ENCODE peak calls at places on chromosomes 7 and 10, in ten cellular contexts. M, G, I, T, U, O, C, Z, W and N are unnamed samples.

GRCh38 chr7:150370612-150371071 is 2.0 kb downstream of the REPIN1 start:
- DNase-seq in M (no peak), G (peak), I (no peak), T (no peak), U (no peak), O (peak), C (no peak), Z (no peak), W (no peak), N (no peak)

GRCh38 chr10:97333351-97333600 is 1.3 kb downstream of the FRAT2 start:
- DNase-seq in M (no peak), G (peak), I (no peak), T (no peak), U (peak), O (no peak), C (no peak), Z (no peak), W (no peak), N (no peak)

GRCh38 chr7:101238226-101239182 is 902 bp upstream of the CLDN15 start:
- DNase-seq in M (no peak), G (no peak), I (no peak), T (no peak), U (no peak), O (no peak), C (no peak), Z (no peak), W (no peak), N (no peak)

GRCh38 chr7:151377406-151377805 is 32.4 kb downstream of the WDR86 start:
- DNase-seq in M (no peak), G (no peak), I (no peak), T (no peak), U (no peak), O (no peak), C (no peak), Z (no peak), W (no peak), N (no peak)

GRCh38 chr10:77456414-77456813 is 181.2 kb downstream of the KCNMA1 start:
- DNase-seq in M (no peak), G (peak), I (no peak), T (no peak), U (no peak), O (no peak), C (no peak), Z (no peak), W (no peak), N (no peak)

GRCh38 chr10:93063217-93063976 is 2.8 kb downstream of the CYP26C1 start:
- DNase-seq in M (no peak), G (no peak), I (no peak), T (no peak), U (no peak), O (no peak), C (no peak), Z (no peak), W (no peak), N (no peak)

GRCh38 chr7:2525931-2526630 is 6.5 kb downstream of the LFNG start:
- DNase-seq in M (no peak), G (no peak), I (no peak), T (no peak), U (no peak), O (no peak), C (no peak), Z (no peak), W (no peak), N (no peak)

GRCh38 chr7:30778246-30779025 is 7.2 kb downstream of the MINDY4 start:
- DNase-seq in M (peak), G (peak), I (peak), T (no peak), U (peak), O (no peak), C (no peak), Z (no peak), W (no peak), N (no peak)

GRCh38 chr10:72893136-72893798 is at the start of gene OIT3:
- DNase-seq in M (no peak), G (no peak), I (no peak), T (no peak), U (no peak), O (no peak), C (no peak), Z (no peak), W (no peak), N (no peak)

GRCh38 chr10:21494221-21495001 is 31.1 kb downstream of the SKIDA1 start:
- DNase-seq in M (no peak), G (no peak), I (peak), T (no peak), U (peak), O (no peak), C (no peak), Z (peak), W (no peak), N (no peak)

GRCh38 chr10:125064681-125065492 is 95.5 kb downstream of the CTBP2 start:
- DNase-seq in M (no peak), G (peak), I (no peak), T (peak), U (no peak), O (peak), C (no peak), Z (no peak), W (no peak), N (no peak)

GRCh38 chr10:122142652-122143237 is 128.4 kb upstream of the BTBD16 start:
- DNase-seq in M (no peak), G (no peak), I (no peak), T (peak), U (peak), O (peak), C (no peak), Z (peak), W (no peak), N (no peak)

GRCh38 chr7:156222151-156222550 is 409.9 kb upstream of the SHH start:
- DNase-seq in M (no peak), G (no peak), I (no peak), T (no peak), U (no peak), O (no peak), C (no peak), Z (no peak), W (no peak), N (no peak)

GRCh38 chr10:61904711-61905445 is 3.4 kb downstream of the ARID5B start:
- DNase-seq in M (no peak), G (peak), I (no peak), T (peak), U (peak), O (peak), C (no peak), Z (no peak), W (peak), N (no peak)

GRCh38 chr10:61902448-61903183 is 1.1 kb downstream of the ARID5B start:
- DNase-seq in M (peak), G (peak), I (peak), T (peak), U (peak), O (peak), C (peak), Z (peak), W (peak), N (peak)

GRCh38 chr10:61903184-61903990 is 1.9 kb downstream of the ARID5B start:
- DNase-seq in M (peak), G (peak), I (peak), T (peak), U (peak), O (peak), C (peak), Z (peak), W (peak), N (peak)

GRCh38 chr10:61905446-61905725 is 3.9 kb downstream of the ARID5B start:
- DNase-seq in M (no peak), G (no peak), I (no peak), T (no peak), U (no peak), O (no peak), C (no peak), Z (no peak), W (no peak), N (no peak)

DNA sequence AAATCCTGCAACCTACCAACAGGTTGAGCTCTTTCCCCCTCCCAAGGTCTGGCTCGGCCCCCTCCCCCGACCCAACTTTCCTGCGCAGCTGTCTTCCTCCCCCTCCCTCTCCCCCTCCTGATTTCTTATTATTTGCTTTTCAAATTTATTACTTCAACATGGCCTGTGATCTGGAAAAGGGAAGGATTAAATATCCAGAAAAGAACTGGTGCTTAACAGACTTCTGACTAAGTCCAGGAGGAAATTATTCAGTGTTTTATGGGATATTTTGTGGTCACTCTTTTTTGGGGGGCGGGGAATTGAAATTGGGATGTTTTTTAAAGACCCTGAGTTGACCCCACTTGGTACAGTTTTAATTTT is 2.5 kb downstream of the ARID5B start:
- DNase-seq in M (no peak), G (peak), I (no peak), T (no peak), U (no peak), O (peak), C (no peak), Z (no peak), W (no peak), N (no peak)
- H3K4me3 ChIP-seq in M (peak), G (peak), I (peak), T (peak), U (peak), O (peak), C (peak), Z (peak), W (peak), N (peak)

GRCh38 chr10:132538031-132538789 is 623 bp downstream of the INPP5A start:
- DNase-seq in M (no peak), G (no peak), I (peak), T (peak), U (no peak), O (no peak), C (peak), Z (peak), W (peak), N (peak)
- H3K4me3 ChIP-seq in M (peak), G (peak), I (peak), T (peak), U (peak), O (peak), C (peak), Z (peak), W (peak), N (peak)

DNA sequence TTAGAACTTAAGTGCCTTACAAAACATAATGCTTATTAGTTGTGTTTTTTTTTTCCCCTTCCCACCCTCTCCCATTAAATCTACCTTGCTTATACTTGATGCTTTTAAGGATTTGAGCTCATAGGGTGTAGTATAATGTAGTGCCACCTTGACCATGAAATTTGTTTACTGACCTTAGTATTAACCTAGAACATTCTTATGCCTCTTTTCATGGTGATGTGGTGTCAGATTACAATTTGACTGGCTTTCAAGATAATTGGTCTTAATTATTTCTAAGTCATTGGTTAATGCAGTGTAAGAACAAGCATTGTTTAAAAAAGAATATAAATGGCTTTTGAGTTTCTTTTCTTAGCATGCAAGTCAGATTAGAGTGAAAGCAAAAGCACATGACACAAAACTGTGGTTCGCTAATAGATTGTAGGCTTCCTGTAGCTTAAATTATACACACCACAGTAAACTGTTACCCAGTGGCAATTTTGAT is 61.8 kb downstream of the ADD3 start:
- DNase-seq in M (no peak), G (no peak), I (no peak), T (peak), U (no peak), O (no peak), C (no peak), Z (no peak), W (no peak), N (no peak)
- H3K4me3 ChIP-seq in M (no peak), G (no peak), I (no peak), T (peak), U (no peak), O (no peak), C (no peak), Z (peak), W (no peak), N (no peak)

GRCh38 chr7:142950235-142950634 is 11.0 kb downstream of the LLCFC1 start:
- DNase-seq in M (no peak), G (no peak), I (no peak), T (no peak), U (no peak), O (no peak), C (no peak), Z (no peak), W (no peak), N (no peak)
- H3K4me3 ChIP-seq in M (no peak), G (no peak), I (no peak), T (no peak), U (no peak), O (no peak), C (no peak), Z (no peak), W (no peak), N (no peak)

GRCh38 chr10:4676566-4676965 is 149.4 kb upstream of the AKR1E2 start:
- DNase-seq in M (no peak), G (no peak), I (no peak), T (no peak), U (no peak), O (peak), C (no peak), Z (no peak), W (no peak), N (no peak)
- H3K4me3 ChIP-seq in M (no peak), G (no peak), I (no peak), T (no peak), U (no peak), O (peak), C (no peak), Z (no peak), W (no peak), N (no peak)

GRCh38 chr10:5760462-5760861 is 52.8 kb downstream of the GDI2 start:
- DNase-seq in M (no peak), G (no peak), I (no peak), T (no peak), U (no peak), O (no peak), C (no peak), Z (no peak), W (no peak), N (no peak)
- H3K4me3 ChIP-seq in M (no peak), G (no peak), I (no peak), T (no peak), U (no peak), O (no peak), C (no peak), Z (no peak), W (no peak), N (no peak)

GRCh38 chr7:16543456-16543855 is 16.8 kb downstream of the LRRC72 start:
- DNase-seq in M (no peak), G (no peak), I (no peak), T (no peak), U (no peak), O (peak), C (no peak), Z (no peak), W (no peak), N (no peak)
- H3K4me3 ChIP-seq in M (no peak), G (no peak), I (no peak), T (no peak), U (no peak), O (no peak), C (no peak), Z (no peak), W (no peak), N (no peak)

DNA sequence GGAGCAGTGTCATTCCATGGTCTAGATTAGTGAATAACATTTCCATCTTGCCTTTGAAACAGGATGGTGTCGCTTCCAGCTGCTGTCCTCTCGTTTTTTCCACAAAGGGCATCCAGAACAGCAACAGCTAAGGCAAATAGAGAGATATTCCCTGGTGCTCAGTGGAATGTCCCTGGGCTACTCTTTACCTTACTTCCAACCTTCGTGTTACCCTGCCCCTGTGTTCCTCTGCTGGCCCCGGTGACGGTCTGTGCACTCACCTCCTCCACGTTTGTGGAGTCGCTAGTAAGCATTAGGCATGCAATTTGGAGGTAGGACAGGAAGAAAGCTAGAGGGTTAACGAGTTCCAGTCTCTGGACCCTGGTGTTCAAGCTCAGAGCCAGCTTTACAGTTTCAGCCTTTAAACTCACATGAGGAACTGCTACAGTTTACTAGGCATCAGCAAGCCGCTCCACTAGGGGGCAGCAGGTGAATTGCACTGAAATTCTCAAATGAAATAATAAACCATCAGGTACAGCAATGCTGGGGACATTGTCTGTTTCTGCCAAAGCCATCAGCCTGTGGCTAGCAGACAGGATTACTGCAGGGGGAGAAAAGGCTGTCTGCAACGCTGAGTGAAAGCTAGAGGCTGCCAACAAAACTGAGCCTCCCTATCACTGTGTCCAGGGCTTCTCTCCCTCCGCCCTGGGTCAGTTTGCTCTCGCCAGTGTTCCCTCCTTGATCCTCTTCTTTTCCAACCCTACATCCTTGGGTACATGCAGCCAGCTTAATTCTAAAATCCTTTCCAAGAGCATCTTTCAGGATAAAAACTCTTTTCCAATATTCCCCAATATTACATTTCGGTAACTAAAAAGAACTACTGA is 9.0 kb downstream of the MRPL32 start:
- DNase-seq in M (peak), G (peak), I (peak), T (peak), U (peak), O (peak), C (peak), Z (peak), W (peak), N (peak)
- H3K4me3 ChIP-seq in M (no peak), G (no peak), I (no peak), T (no peak), U (no peak), O (no peak), C (no peak), Z (no peak), W (no peak), N (no peak)

GRCh38 chr10:91621483-91622113 is 11.3 kb downstream of the PPP1R3C start:
- DNase-seq in M (no peak), G (peak), I (no peak), T (no peak), U (no peak), O (no peak), C (no peak), Z (no peak), W (no peak), N (no peak)
- H3K4me3 ChIP-seq in M (no peak), G (no peak), I (no peak), T (no peak), U (no peak), O (no peak), C (no peak), Z (no peak), W (no peak), N (no peak)

GRCh38 chr10:595473-595872 is 94.0 kb downstream of the DIP2C start:
- DNase-seq in M (no peak), G (no peak), I (no peak), T (no peak), U (no peak), O (no peak), C (no peak), Z (no peak), W (no peak), N (no peak)

GRCh38 chr10:593016-593415 is 96.5 kb downstream of the DIP2C start:
- DNase-seq in M (no peak), G (no peak), I (no peak), T (no peak), U (no peak), O (no peak), C (no peak), Z (no peak), W (no peak), N (peak)

GRCh38 chr10:593421-593820 is 96.0 kb downstream of the DIP2C start:
- DNase-seq in M (no peak), G (no peak), I (no peak), T (no peak), U (no peak), O (no peak), C (no peak), Z (no peak), W (no peak), N (peak)

GRCh38 chr10:594584-595270 is 94.7 kb downstream of the DIP2C start:
- DNase-seq in M (no peak), G (no peak), I (no peak), T (no peak), U (no peak), O (no peak), C (no peak), Z (no peak), W (no peak), N (no peak)

GRCh38 chr10:593901-594457 is 95.5 kb downstream of the DIP2C start:
- DNase-seq in M (no peak), G (peak), I (no peak), T (no peak), U (no peak), O (no peak), C (no peak), Z (peak), W (no peak), N (peak)
- H3K4me3 ChIP-seq in M (no peak), G (no peak), I (no peak), T (no peak), U (no peak), O (no peak), C (no peak), Z (peak), W (no peak), N (no peak)